ENCODE peak calls at places on chromosomes 5 and 9, in six cellular contexts. M is T follicular helper cell, K is glutamatergic neuron, I is HT-29, S is Kasumi-1, H is upper lobe of right lung. B is an unnamed sample.

GRCh38 chr9:95623614-95624013 is 106.8 kb upstream of the PTCH1 start:
- DNase-seq in M (no peak), K (no peak), I (peak), S (no peak), H (no peak), B (no peak)

GRCh38 chr9:93667006-93667405 is 90.6 kb downstream of the PHF2 start:
- DNase-seq in M (no peak), K (peak), I (no peak), S (no peak), H (peak), B (peak)

GRCh38 chr9:15295761-15296405 is 11.1 kb downstream of the TTC39B start:
- DNase-seq in M (no peak), K (no peak), I (peak), S (no peak), H (no peak), B (no peak)

GRCh38 chr5:142015781-142016533 is 3.1 kb upstream of the GNPDA1 start:
- DNase-seq in M (peak), K (no peak), I (no peak), S (peak), H (no peak), B (peak)

GRCh38 chr9:122453677-122454135 is 24.0 kb downstream of the OR1J1 start:
- DNase-seq in M (no peak), K (no peak), I (no peak), S (no peak), H (no peak), B (no peak)

GRCh38 chr5:42057254-42057690 is 132.2 kb downstream of the FBXO4 start:
- DNase-seq in M (peak), K (peak), I (peak), S (peak), H (no peak), B (peak)

GRCh38 chr5:132662925-132663770 is 5.2 kb downstream of the IL13 start:
- DNase-seq in M (no peak), K (no peak), I (peak), S (no peak), H (no peak), B (no peak)

GRCh38 chr5:38697013-38697412 is 140.6 kb upstream of the LIFR start:
- DNase-seq in M (no peak), K (no peak), I (no peak), S (no peak), H (no peak), B (no peak)

GRCh38 chr9:73034962-73035361 is 82.1 kb upstream of the ALDH1A1 start:
- DNase-seq in M (no peak), K (no peak), I (no peak), S (no peak), H (no peak), B (no peak)

GRCh38 chr5:90866333-90866732 is 307.7 kb downstream of the ADGRV1 start:
- DNase-seq in M (no peak), K (no peak), I (peak), S (peak), H (no peak), B (no peak)

GRCh38 chr9:107487521-107488399 is 1.8 kb downstream of the KLF4 start:
- DNase-seq in M (no peak), K (peak), I (peak), S (no peak), H (peak), B (no peak)

GRCh38 chr9:20623021-20623747 is 885 bp upstream of the MLLT3 start:
- DNase-seq in M (peak), K (peak), I (no peak), S (peak), H (peak), B (peak)

GRCh38 chr5:98428806-98429205 is 344.7 kb upstream of the RGMB start:
- DNase-seq in M (no peak), K (no peak), I (no peak), S (no peak), H (no peak), B (no peak)

GRCh38 chr5:4832491-4832890 is 307.6 kb upstream of the ADAMTS16 start:
- DNase-seq in M (no peak), K (no peak), I (no peak), S (no peak), H (no peak), B (no peak)

GRCh38 chr9:116002181-116002580 is 151.4 kb upstream of the PAPPA start:
- DNase-seq in M (no peak), K (no peak), I (no peak), S (no peak), H (no peak), B (no peak)

GRCh38 chr5:7742241-7742656 is 108.7 kb downstream of the CFAP90 start:
- DNase-seq in M (no peak), K (no peak), I (peak), S (no peak), H (no peak), B (no peak)

GRCh38 chr5:55983986-55984385 is 10.8 kb downstream of the IL6ST start:
- DNase-seq in M (no peak), K (no peak), I (no peak), S (no peak), H (no peak), B (no peak)

B was measured in effector CD4-positive, alpha-beta T cell.